ENCODE peak calls at places on chromosome X, in five cellular contexts. One of them, this sample, is unnamed. For H3K4me1, the result is how much of the 10 kb centered on the place peaks cover.

GRCh38 chrX:74371823-74372222 is 49.5 kb upstream of the SLC16A2 start:
- DNase-seq in HCT116: no peak
- DNase-seq in colonic mucosa: no peak
- DNase-seq in astrocyte: no peak
- DNase-seq in adrenal gland: no peak
- DNase-seq in this sample: no peak

GRCh38 chrX:6225307-6226052 is 3.2 kb downstream of the NLGN4X start:
- DNase-seq in HCT116: no peak
- DNase-seq in colonic mucosa: no peak
- DNase-seq in astrocyte: no peak
- DNase-seq in adrenal gland: no peak
- DNase-seq in this sample: no peak

GRCh38 chrX:41561045-41561444 is 113.9 kb downstream of the NYX start:
- DNase-seq in HCT116: no peak
- DNase-seq in colonic mucosa: no peak
- DNase-seq in astrocyte: peak
- DNase-seq in adrenal gland: peak
- DNase-seq in this sample: no peak

GRCh38 chrX:154429708-154430107 is 1.2 kb downstream of the ATP6AP1 start:
- DNase-seq in HCT116: no peak
- DNase-seq in colonic mucosa: no peak
- DNase-seq in astrocyte: no peak
- DNase-seq in adrenal gland: no peak
- DNase-seq in this sample: no peak

GRCh38 chrX:121958886-121959285 is 911.5 kb downstream of the GLUD2 start:
- DNase-seq in HCT116: no peak
- DNase-seq in colonic mucosa: no peak
- DNase-seq in astrocyte: peak
- DNase-seq in adrenal gland: no peak
- DNase-seq in this sample: no peak

GRCh38 chrX:27966955-27967354 is 14.3 kb downstream of the DCAF8L1 start:
- DNase-seq in HCT116: no peak
- DNase-seq in colonic mucosa: peak
- DNase-seq in astrocyte: peak
- DNase-seq in adrenal gland: no peak
- DNase-seq in this sample: no peak

GRCh38 chrX:147978931-147979330 is 2.2 kb upstream of the FMR1NB start:
- DNase-seq in HCT116: no peak
- DNase-seq in colonic mucosa: no peak
- DNase-seq in astrocyte: no peak
- DNase-seq in adrenal gland: no peak
- DNase-seq in this sample: no peak

GRCh38 chrX:10512258-10512657 is 108.1 kb downstream of the MID1 start:
- DNase-seq in HCT116: no peak
- DNase-seq in colonic mucosa: no peak
- DNase-seq in astrocyte: peak
- DNase-seq in adrenal gland: no peak
- DNase-seq in this sample: no peak

GRCh38 chrX:40471965-40472648 is 108.7 kb upstream of the ATP6AP2 start:
- DNase-seq in HCT116: no peak
- DNase-seq in colonic mucosa: peak
- DNase-seq in astrocyte: peak
- DNase-seq in adrenal gland: no peak
- DNase-seq in this sample: peak

GRCh38 chrX:42821803-42822443 is 44.0 kb upstream of the PPP1R2C start:
- DNase-seq in HCT116: no peak
- DNase-seq in colonic mucosa: no peak
- DNase-seq in astrocyte: no peak
- DNase-seq in adrenal gland: no peak
- DNase-seq in this sample: no peak

GRCh38 chrX:140360284-140360683 is 144.6 kb downstream of the SOX3 start:
- DNase-seq in HCT116: no peak
- DNase-seq in colonic mucosa: no peak
- DNase-seq in astrocyte: no peak
- DNase-seq in adrenal gland: no peak
- DNase-seq in this sample: no peak

GRCh38 chrX:47283015-47283771 is 50.4 kb downstream of the USP11 start:
- DNase-seq in HCT116: no peak
- DNase-seq in colonic mucosa: no peak
- DNase-seq in astrocyte: peak
- DNase-seq in adrenal gland: peak
- DNase-seq in this sample: peak

GRCh38 chrX:50456712-50457484 is 13.7 kb downstream of the DGKK start:
- DNase-seq in HCT116: no peak
- DNase-seq in colonic mucosa: no peak
- DNase-seq in astrocyte: no peak
- DNase-seq in adrenal gland: no peak
- DNase-seq in this sample: no peak

GRCh38 chrX:53280703-53281320 is 572 bp downstream of the IQSEC2 start:
- DNase-seq in HCT116: no peak
- DNase-seq in colonic mucosa: peak
- DNase-seq in astrocyte: peak
- DNase-seq in adrenal gland: peak
- DNase-seq in this sample: peak

GRCh38 chrX:41085883-41086626 is 810 bp downstream of the USP9X start:
- DNase-seq in HCT116: no peak
- DNase-seq in colonic mucosa: peak
- DNase-seq in astrocyte: peak
- DNase-seq in adrenal gland: peak
- DNase-seq in this sample: peak

GRCh38 chrX:47483310-47484268 is 567 bp upstream of the ZNF41 start:
- DNase-seq in HCT116: no peak
- DNase-seq in colonic mucosa: peak
- DNase-seq in astrocyte: peak
- DNase-seq in adrenal gland: peak
- DNase-seq in this sample: peak

GRCh38 chrX:146186540-146186939 is 368.9 kb downstream of the SLITRK2 start:
- DNase-seq in HCT116: no peak
- DNase-seq in colonic mucosa: no peak
- DNase-seq in astrocyte: no peak
- DNase-seq in adrenal gland: no peak
- DNase-seq in this sample: no peak

GRCh38 chrX:47218920-47219815 is 687 bp downstream of the CDK16 start:
- DNase-seq in HCT116: no peak
- DNase-seq in colonic mucosa: peak
- DNase-seq in astrocyte: no peak
- DNase-seq in adrenal gland: peak
- DNase-seq in this sample: peak

GRCh38 chrX:53287493-53288138 is 6.2 kb upstream of the IQSEC2 start:
- DNase-seq in HCT116: peak
- DNase-seq in colonic mucosa: peak
- DNase-seq in astrocyte: peak
- DNase-seq in adrenal gland: peak
- DNase-seq in this sample: peak

GRCh38 chrX:155993421-155993820 is 4.1 kb upstream of the IL9R start:
- DNase-seq in HCT116: no peak
- DNase-seq in colonic mucosa: no peak
- DNase-seq in astrocyte: no peak
- DNase-seq in adrenal gland: no peak
- DNase-seq in this sample: no peak

GRCh38 chrX:111869639-111870034 is 6.3 kb upstream of the TRPC5OS start:
- DNase-seq in HCT116: peak
- DNase-seq in colonic mucosa: peak
- DNase-seq in astrocyte: peak
- DNase-seq in adrenal gland: peak
- DNase-seq in this sample: no peak

GRCh38 chrX:132216283-132216682 is 3.0 kb downstream of the RAP2C start:
- DNase-seq in HCT116: no peak
- DNase-seq in colonic mucosa: no peak
- DNase-seq in astrocyte: no peak
- DNase-seq in adrenal gland: no peak
- DNase-seq in this sample: peak

GRCh38 chrX:74179071-74179470 is 124.9 kb upstream of the ZCCHC13 start:
- DNase-seq in HCT116: no peak
- DNase-seq in colonic mucosa: no peak
- DNase-seq in astrocyte: peak
- DNase-seq in adrenal gland: no peak
- DNase-seq in this sample: no peak

GRCh38 chrX:2596856-2597255 is 94.2 kb upstream of the CD99 start:
- DNase-seq in HCT116: no peak
- DNase-seq in colonic mucosa: no peak
- DNase-seq in astrocyte: no peak
- DNase-seq in adrenal gland: no peak
- DNase-seq in this sample: no peak

GRCh38 chrX:53294024-53294648 is 12.8 kb upstream of the IQSEC2 start:
- DNase-seq in HCT116: no peak
- DNase-seq in colonic mucosa: no peak
- DNase-seq in astrocyte: no peak
- DNase-seq in adrenal gland: no peak
- DNase-seq in this sample: no peak

GRCh38 chrX:53088136-53088974 is 5.6 kb upstream of the KANTR start:
- DNase-seq in HCT116: no peak
- DNase-seq in colonic mucosa: peak
- DNase-seq in astrocyte: peak
- DNase-seq in adrenal gland: peak
- DNase-seq in this sample: peak

GRCh38 chrX:2879670-2880069 is 49.5 kb downstream of the ARSD start:
- DNase-seq in HCT116: no peak
- DNase-seq in colonic mucosa: no peak
- DNase-seq in astrocyte: no peak
- DNase-seq in adrenal gland: no peak
- DNase-seq in this sample: no peak

GRCh38 chrX:125202486-125203378 is 116.9 kb upstream of the TEX13C start:
- DNase-seq in HCT116: no peak
- DNase-seq in colonic mucosa: no peak
- DNase-seq in astrocyte: no peak
- DNase-seq in adrenal gland: no peak
- DNase-seq in this sample: no peak

GRCh38 chrX:2705036-2705435 is 13.9 kb downstream of the CD99 start:
- DNase-seq in HCT116: no peak
- DNase-seq in colonic mucosa: no peak
- DNase-seq in astrocyte: peak
- DNase-seq in adrenal gland: no peak
- DNase-seq in this sample: no peak

DNA sequence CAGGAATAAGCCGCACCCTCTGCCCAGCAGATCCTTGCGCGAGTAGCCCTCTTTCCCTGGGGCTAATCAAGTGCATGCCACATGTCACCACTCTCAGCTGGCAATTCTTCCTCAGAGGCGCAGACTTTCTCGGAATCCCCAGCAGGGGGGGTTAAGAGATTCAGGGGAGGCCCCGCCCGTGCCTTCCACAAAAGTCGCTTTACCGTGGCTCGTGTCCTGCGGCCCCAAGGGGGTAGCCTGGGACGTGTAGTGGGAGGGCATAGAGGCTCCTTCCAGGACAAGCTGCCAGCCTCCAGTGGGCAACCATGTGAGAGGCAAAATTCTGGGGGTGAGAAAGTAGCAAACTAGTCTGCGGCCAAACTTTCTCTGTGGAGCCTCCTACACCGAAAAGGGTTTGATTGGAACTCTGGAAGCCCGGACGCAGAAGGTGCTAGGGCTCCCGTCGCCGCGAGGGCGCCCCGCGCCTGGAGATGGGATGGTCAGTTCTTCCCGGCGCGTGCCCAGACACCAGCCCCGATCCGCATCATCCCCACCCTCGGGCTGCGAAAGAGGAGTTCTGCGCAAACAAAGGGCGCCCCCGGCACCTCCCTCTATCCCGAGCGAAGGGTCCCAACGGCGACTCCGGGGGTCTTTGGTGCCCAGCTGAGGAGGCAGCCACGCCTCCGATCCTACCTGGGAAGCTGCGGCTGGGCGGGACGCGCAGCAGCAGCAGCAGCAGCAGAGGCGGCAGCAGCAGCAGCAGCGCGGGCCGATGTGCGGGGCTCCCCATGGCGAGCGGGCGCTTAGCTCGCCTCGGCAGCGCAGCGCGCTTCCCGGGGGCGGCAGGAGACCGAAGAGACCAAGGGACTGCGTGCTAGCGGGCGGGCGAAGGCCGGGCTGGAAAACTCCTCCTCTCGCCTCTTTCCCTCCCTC is at the start of gene SRPX:
- DNase-seq in HCT116: peak
- DNase-seq in colonic mucosa: peak
- DNase-seq in astrocyte: peak
- DNase-seq in adrenal gland: peak
- DNase-seq in this sample: peak
- TF ChIP-seq CTCF in HCT116: peak
- TF ChIP-seq CTCF in colonic mucosa: no peak
- TF ChIP-seq CTCF in astrocyte: peak
- TF ChIP-seq CTCF in adrenal gland: no peak
- TF ChIP-seq CTCF in this sample: no peak

DNA sequence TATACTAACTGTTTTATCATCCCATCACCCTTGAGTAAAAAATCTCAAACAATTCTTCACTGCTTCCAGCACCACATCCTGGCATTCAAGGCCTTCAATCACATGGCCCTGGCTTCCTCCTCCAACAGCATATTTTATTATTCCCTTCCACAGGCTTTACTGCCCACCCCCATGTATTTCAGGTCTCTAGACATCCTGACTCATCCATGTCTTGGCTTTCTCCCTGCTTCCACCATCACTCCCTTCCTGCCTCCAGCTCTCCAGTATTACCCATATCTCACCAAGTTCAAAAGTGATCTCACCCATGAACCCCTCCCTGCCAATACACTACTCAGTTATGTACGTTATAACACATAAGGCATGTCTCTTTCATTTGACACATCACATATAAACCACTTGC is 34.7 kb upstream of the PLAC1 start:
- DNase-seq in HCT116: no peak
- DNase-seq in colonic mucosa: no peak
- DNase-seq in astrocyte: peak
- DNase-seq in adrenal gland: no peak
- DNase-seq in this sample: no peak
- H3K4me1 ChIP-seq in HCT116: under half
- H3K4me1 ChIP-seq in colonic mucosa: under half
- H3K4me1 ChIP-seq in astrocyte: under half
- H3K4me1 ChIP-seq in adrenal gland: under half
- H3K4me1 ChIP-seq in this sample: under half

GRCh38 chrX:56833626-56834025 is 104.6 kb downstream of the NBDY start:
- DNase-seq in HCT116: no peak
- DNase-seq in colonic mucosa: no peak
- DNase-seq in astrocyte: no peak
- DNase-seq in adrenal gland: no peak
- DNase-seq in this sample: no peak
- TF ChIP-seq CTCF in HCT116: no peak
- TF ChIP-seq CTCF in colonic mucosa: no peak
- TF ChIP-seq CTCF in astrocyte: no peak
- TF ChIP-seq CTCF in adrenal gland: no peak
- TF ChIP-seq CTCF in this sample: no peak

GRCh38 chrX:8921615-8922014 is 112.3 kb downstream of the FAM9B start:
- DNase-seq in HCT116: no peak
- DNase-seq in colonic mucosa: no peak
- DNase-seq in astrocyte: no peak
- DNase-seq in adrenal gland: no peak
- DNase-seq in this sample: no peak
- H3K4me1 ChIP-seq in HCT116: under half
- H3K4me1 ChIP-seq in colonic mucosa: under half
- H3K4me1 ChIP-seq in astrocyte: under half
- H3K4me1 ChIP-seq in adrenal gland: under half
- H3K4me1 ChIP-seq in this sample: under half